ENCODE peak calls at places on chromosomes 4 and X, in eight cellular contexts. N, C, Q, R, V, W, Z and H are unnamed samples.

GRCh38 chr4:154018659-154019058 is 229.8 kb upstream of the SFRP2 start:
- DNase-seq in N (no peak), C (no peak), Q (no peak), R (peak), V (peak), W (no peak), Z (no peak), H (peak)

GRCh38 chr4:55386073-55386472 is 9.7 kb upstream of the TMEM165 start:
- DNase-seq in N (peak), C (peak), Q (no peak), R (no peak), V (peak), W (no peak), Z (peak), H (peak)

GRCh38 chr4:24203896-24204295 is 314.0 kb upstream of the PPARGC1A start:
- DNase-seq in N (no peak), C (no peak), Q (no peak), R (no peak), V (no peak), W (no peak), Z (no peak), H (no peak)

GRCh38 chr4:53653484-53654053 is 62.3 kb upstream of the LNX1 start:
- DNase-seq in N (peak), C (no peak), Q (peak), R (no peak), V (peak), W (peak), Z (no peak), H (peak)

GRCh38 chr4:141132689-141133145 is 552 bp downstream of the RNF150 start:
- DNase-seq in N (no peak), C (no peak), Q (no peak), R (peak), V (peak), W (no peak), Z (no peak), H (no peak)

GRCh38 chr4:69120869-69121268 is 24.6 kb downstream of the UGT2B7 start:
- DNase-seq in N (peak), C (no peak), Q (no peak), R (no peak), V (no peak), W (no peak), Z (no peak), H (no peak)

GRCh38 chr4:528835-529234 is 29.8 kb downstream of the PIGG start:
- DNase-seq in N (no peak), C (no peak), Q (no peak), R (no peak), V (no peak), W (no peak), Z (no peak), H (no peak)

GRCh38 chrX:13279279-13280009 is 40.4 kb downstream of the ATXN3L start:
- DNase-seq in N (no peak), C (no peak), Q (no peak), R (no peak), V (no peak), W (no peak), Z (no peak), H (no peak)

GRCh38 chrX:41010188-41010846 is 74.9 kb upstream of the USP9X start:
- DNase-seq in N (peak), C (peak), Q (peak), R (peak), V (peak), W (no peak), Z (no peak), H (peak)

GRCh38 chr4:151489462-151490203 is 80.7 kb downstream of the FHIP1A start:
- DNase-seq in N (no peak), C (peak), Q (peak), R (peak), V (no peak), W (no peak), Z (no peak), H (no peak)

GRCh38 chrX:80432863-80433262 is 12.6 kb downstream of the TENT5D start:
- DNase-seq in N (no peak), C (no peak), Q (no peak), R (no peak), V (no peak), W (no peak), Z (no peak), H (peak)

GRCh38 chr4:182756161-182756690 is 161.0 kb downstream of the DCTD start:
- DNase-seq in N (no peak), C (no peak), Q (no peak), R (no peak), V (no peak), W (no peak), Z (no peak), H (no peak)

GRCh38 chrX:3728454-3728853 is 15.0 kb upstream of the PRKX start:
- DNase-seq in N (no peak), C (no peak), Q (no peak), R (no peak), V (no peak), W (no peak), Z (no peak), H (no peak)

GRCh38 chrX:69142688-69143239 is 22.5 kb downstream of the PJA1 start:
- DNase-seq in N (no peak), C (no peak), Q (no peak), R (no peak), V (peak), W (no peak), Z (no peak), H (no peak)

GRCh38 chr4:152540293-152540674 is 4.4 kb upstream of the FBXW7 start:
- DNase-seq in N (no peak), C (peak), Q (peak), R (peak), V (no peak), W (no peak), Z (no peak), H (no peak)

GRCh38 chr4:68476191-68476590 is 28.9 kb downstream of the TMPRSS11E start:
- DNase-seq in N (no peak), C (no peak), Q (no peak), R (no peak), V (peak), W (no peak), Z (no peak), H (no peak)

GRCh38 chr4:142222127-142222526 is 585.7 kb downstream of the IL15 start:
- DNase-seq in N (no peak), C (no peak), Q (peak), R (no peak), V (no peak), W (no peak), Z (no peak), H (no peak)

GRCh38 chr4:156677136-156677535 is 294.5 kb downstream of the PDGFC start:
- DNase-seq in N (peak), C (peak), Q (peak), R (peak), V (peak), W (no peak), Z (peak), H (peak)

GRCh38 chrX:22467571-22467970 is 194.9 kb downstream of the CBLL2 start:
- DNase-seq in N (no peak), C (no peak), Q (no peak), R (no peak), V (no peak), W (no peak), Z (no peak), H (peak)

GRCh38 chr4:76654084-76654483 is 219.1 kb downstream of the SHROOM3 start:
- DNase-seq in N (no peak), C (no peak), Q (no peak), R (no peak), V (no peak), W (no peak), Z (no peak), H (no peak)

GRCh38 chr4:88027611-88028608 is 20.5 kb downstream of the PKD2 start:
- DNase-seq in N (peak), C (no peak), Q (peak), R (no peak), V (no peak), W (no peak), Z (no peak), H (peak)

GRCh38 chr4:34974313-34974680 is 1270.0 kb downstream of the ARAP2 start:
- DNase-seq in N (no peak), C (no peak), Q (no peak), R (no peak), V (no peak), W (no peak), Z (no peak), H (no peak)

GRCh38 chr4:130712038-130712437 is 1616.1 kb downstream of the C4orf33 start:
- DNase-seq in N (peak), C (no peak), Q (no peak), R (no peak), V (no peak), W (no peak), Z (no peak), H (no peak)

GRCh38 chrX:153778151-153778551 is 2.7 kb upstream of the SRPK3 start:
- DNase-seq in N (no peak), C (no peak), Q (no peak), R (no peak), V (no peak), W (no peak), Z (no peak), H (no peak)

GRCh38 chr4:108180513-108180912 is 11.8 kb upstream of the LEF1 start:
- DNase-seq in N (no peak), C (no peak), Q (no peak), R (no peak), V (no peak), W (no peak), Z (no peak), H (no peak)

GRCh38 chr4:119284876-119285611 is 36.9 kb downstream of the FABP2 start:
- DNase-seq in N (peak), C (no peak), Q (peak), R (no peak), V (no peak), W (no peak), Z (no peak), H (no peak)

GRCh38 chr4:185564355-185564754 is 29.0 kb upstream of the PDLIM3 start:
- DNase-seq in N (no peak), C (no peak), Q (no peak), R (no peak), V (no peak), W (no peak), Z (no peak), H (no peak)

GRCh38 chr4:185567828-185568442 is 32.6 kb upstream of the PDLIM3 start:
- DNase-seq in N (peak), C (peak), Q (no peak), R (no peak), V (no peak), W (no peak), Z (no peak), H (no peak)

GRCh38 chr4:185566425-185566824 is 31.1 kb upstream of the PDLIM3 start:
- DNase-seq in N (no peak), C (no peak), Q (no peak), R (no peak), V (no peak), W (no peak), Z (no peak), H (no peak)

GRCh38 chr4:185565696-185566095 is 30.4 kb upstream of the PDLIM3 start:
- DNase-seq in N (no peak), C (no peak), Q (no peak), R (no peak), V (no peak), W (no peak), Z (no peak), H (no peak)

GRCh38 chr4:185566972-185567749 is 31.9 kb upstream of the PDLIM3 start:
- DNase-seq in N (peak), C (peak), Q (peak), R (no peak), V (no peak), W (no peak), Z (no peak), H (no peak)
- TF ChIP-seq MAX in N (no peak), C (no peak), Q (no peak), R (no peak), V (no peak), W (no peak), Z (no peak), H (no peak)

GRCh38 chr4:72896515-72896914 is 173.0 kb downstream of the COX18 start:
- DNase-seq in N (no peak), C (peak), Q (peak), R (no peak), V (no peak), W (no peak), Z (no peak), H (no peak)

GRCh38 chr4:72893354-72894066 is 176.0 kb downstream of the COX18 start:
- DNase-seq in N (no peak), C (no peak), Q (no peak), R (no peak), V (no peak), W (no peak), Z (no peak), H (no peak)

GRCh38 chr4:72899214-72899613 is 170.3 kb downstream of the COX18 start:
- DNase-seq in N (no peak), C (peak), Q (no peak), R (no peak), V (no peak), W (no peak), Z (no peak), H (no peak)

GRCh38 chr4:72899621-72900020 is 169.9 kb downstream of the COX18 start:
- DNase-seq in N (no peak), C (no peak), Q (no peak), R (no peak), V (no peak), W (no peak), Z (no peak), H (no peak)

DNA sequence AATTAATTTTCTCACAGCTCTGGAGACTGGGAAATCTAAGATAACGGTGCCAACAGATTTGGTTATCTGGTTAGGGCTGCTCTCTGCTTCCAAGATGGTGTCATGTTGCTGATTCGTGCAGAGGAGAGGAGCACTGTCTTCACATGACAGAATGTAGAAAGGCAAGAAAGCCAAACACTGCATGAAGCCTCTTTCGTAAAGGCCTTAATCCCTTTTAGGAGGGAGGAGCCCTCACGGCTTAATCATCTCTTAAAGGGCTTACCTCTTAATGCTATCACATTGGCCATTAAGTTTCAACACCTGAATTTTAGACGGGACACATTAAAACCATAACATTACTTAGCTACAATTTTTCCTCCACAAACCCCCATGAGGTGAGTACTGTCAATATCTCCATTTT is 174.1 kb downstream of the COX18 start:
- DNase-seq in N (no peak), C (no peak), Q (no peak), R (no peak), V (no peak), W (no peak), Z (no peak), H (no peak)
- TF ChIP-seq MAX in N (no peak), C (no peak), Q (no peak), R (no peak), V (no peak), W (no peak), Z (no peak), H (no peak)

GRCh38 chr4:111512081-111512774 is 633.0 kb upstream of the FAM241A start:
- DNase-seq in N (peak), C (no peak), Q (peak), R (no peak), V (no peak), W (no peak), Z (peak), H (peak)

GRCh38 chr4:111506706-111507105 is 638.5 kb upstream of the FAM241A start:
- DNase-seq in N (no peak), C (no peak), Q (no peak), R (no peak), V (no peak), W (no peak), Z (no peak), H (no peak)

GRCh38 chr4:111510535-111510934 is 634.7 kb upstream of the FAM241A start:
- DNase-seq in N (no peak), C (no peak), Q (peak), R (no peak), V (no peak), W (no peak), Z (no peak), H (no peak)
- TF ChIP-seq MAX in N (no peak), C (no peak), Q (no peak), R (no peak), V (no peak), W (no peak), Z (no peak), H (no peak)

GRCh38 chr4:22385615-22386014 is 130.3 kb downstream of the ADGRA3 start:
- DNase-seq in N (peak), C (no peak), Q (peak), R (no peak), V (no peak), W (no peak), Z (peak), H (no peak)

GRCh38 chr4:22391548-22391947 is 124.3 kb downstream of the ADGRA3 start:
- DNase-seq in N (no peak), C (no peak), Q (no peak), R (no peak), V (no peak), W (no peak), Z (no peak), H (no peak)

GRCh38 chr4:22384154-22384553 is 131.7 kb downstream of the ADGRA3 start:
- DNase-seq in N (no peak), C (no peak), Q (no peak), R (no peak), V (no peak), W (no peak), Z (no peak), H (no peak)

DNA sequence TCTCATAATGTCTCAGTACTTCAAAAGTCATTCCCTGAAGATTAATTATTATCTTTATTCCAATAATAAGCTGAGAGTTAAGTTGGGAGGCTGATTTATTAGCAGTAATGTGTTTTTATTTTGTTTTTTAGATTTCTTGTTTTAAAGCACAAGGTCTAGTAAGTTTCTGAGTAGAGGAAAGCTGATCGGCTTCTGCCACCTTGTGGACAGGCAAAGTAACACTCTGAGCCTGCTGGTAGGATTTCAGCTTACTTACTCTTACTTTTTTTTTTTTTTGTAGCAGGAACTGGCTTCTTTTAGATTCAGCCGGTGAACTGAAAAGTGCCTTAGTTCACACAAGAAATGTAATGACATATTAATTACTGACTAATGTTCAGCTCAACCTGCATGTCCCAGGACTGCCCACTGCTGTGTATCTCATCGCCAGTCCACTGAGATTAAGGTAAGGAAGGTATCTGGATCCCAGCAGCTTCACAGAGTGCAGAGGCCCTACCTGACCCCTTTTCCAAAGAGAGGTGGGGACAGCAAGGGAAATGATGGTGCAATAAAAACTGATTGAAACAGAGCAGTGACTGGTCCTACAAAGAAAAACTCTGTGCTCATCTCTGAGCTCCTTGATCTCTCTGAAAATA is 126.5 kb downstream of the ADGRA3 start:
- DNase-seq in N (peak), C (peak), Q (peak), R (peak), V (peak), W (no peak), Z (peak), H (peak)
- TF ChIP-seq MAX in N (no peak), C (no peak), Q (no peak), R (no peak), V (no peak), W (no peak), Z (no peak), H (no peak)

GRCh38 chr4:184801781-184802180 is 24.0 kb downstream of the ACSL1 start:
- DNase-seq in N (no peak), C (no peak), Q (no peak), R (no peak), V (no peak), W (no peak), Z (no peak), H (no peak)
- TF ChIP-seq MAX in N (no peak), C (no peak), Q (no peak), R (no peak), V (no peak), W (no peak), Z (no peak), H (no peak)